ENCODE peak calls at places on chromosomes 3 and 15, in five cellular contexts. H, A, O, F and C are unnamed samples.

GRCh38 chr15:73353734-73354133 is 15.0 kb downstream of the HCN4 start:
- DNase-seq in F (no peak), O (no peak), A (no peak), H (no peak), C (no peak)

GRCh38 chr3:185134532-185134931 is 18.3 kb downstream of the C3orf70 start:
- DNase-seq in A (no peak), H (no peak), F (no peak), O (no peak), C (no peak)

GRCh38 chr15:63048986-63049665 is 6.6 kb downstream of the TPM1 start:
- DNase-seq in H (peak), O (no peak), A (peak), F (peak), C (peak)

GRCh38 chr15:80635953-80636352 is 59.2 kb upstream of the ABHD17C start:
- DNase-seq in A (no peak), H (no peak), F (no peak), O (no peak), C (peak)

GRCh38 chr3:128270559-128271492 is 117.5 kb downstream of the EEFSEC start:
- DNase-seq in F (no peak), A (no peak), H (no peak), O (no peak), C (no peak)

GRCh38 chr3:117695321-117695720 is 985.7 kb downstream of the TUSC7 start:
- DNase-seq in H (no peak), O (no peak), F (no peak), A (no peak), C (peak)

GRCh38 chr15:68402432-68403160 is 29.4 kb downstream of the ITGA11 start:
- DNase-seq in H (no peak), F (no peak), A (peak), O (no peak), C (no peak)

GRCh38 chr3:105970283-105970682 is 101.5 kb upstream of the CBLB start:
- DNase-seq in O (no peak), F (no peak), A (no peak), H (peak), C (peak)

GRCh38 chr3:177089901-177090300 is 107.4 kb downstream of the TBL1XR1 start:
- DNase-seq in A (no peak), O (no peak), H (no peak), F (no peak), C (no peak)

GRCh38 chr3:83941990-83942710 is 1016.6 kb upstream of the CADM2 start:
- DNase-seq in A (no peak), O (no peak), H (peak), F (no peak), C (no peak)

GRCh38 chr3:83946045-83946444 is 1012.7 kb upstream of the CADM2 start:
- DNase-seq in O (no peak), A (no peak), H (peak), F (no peak), C (no peak)

GRCh38 chr3:83946554-83946953 is 1012.2 kb upstream of the CADM2 start:
- DNase-seq in A (no peak), F (peak), H (peak), O (no peak), C (no peak)
- TF ChIP-seq CTCF in A (no peak), F (no peak), H (peak), O (peak), C (no peak)

GRCh38 chr15:57111002-57111401 is 192.6 kb downstream of the TCF12 start:
- DNase-seq in A (no peak), O (no peak), H (no peak), F (no peak), C (no peak)
- TF ChIP-seq CTCF in A (no peak), O (peak), H (no peak), F (peak), C (peak)

DNA sequence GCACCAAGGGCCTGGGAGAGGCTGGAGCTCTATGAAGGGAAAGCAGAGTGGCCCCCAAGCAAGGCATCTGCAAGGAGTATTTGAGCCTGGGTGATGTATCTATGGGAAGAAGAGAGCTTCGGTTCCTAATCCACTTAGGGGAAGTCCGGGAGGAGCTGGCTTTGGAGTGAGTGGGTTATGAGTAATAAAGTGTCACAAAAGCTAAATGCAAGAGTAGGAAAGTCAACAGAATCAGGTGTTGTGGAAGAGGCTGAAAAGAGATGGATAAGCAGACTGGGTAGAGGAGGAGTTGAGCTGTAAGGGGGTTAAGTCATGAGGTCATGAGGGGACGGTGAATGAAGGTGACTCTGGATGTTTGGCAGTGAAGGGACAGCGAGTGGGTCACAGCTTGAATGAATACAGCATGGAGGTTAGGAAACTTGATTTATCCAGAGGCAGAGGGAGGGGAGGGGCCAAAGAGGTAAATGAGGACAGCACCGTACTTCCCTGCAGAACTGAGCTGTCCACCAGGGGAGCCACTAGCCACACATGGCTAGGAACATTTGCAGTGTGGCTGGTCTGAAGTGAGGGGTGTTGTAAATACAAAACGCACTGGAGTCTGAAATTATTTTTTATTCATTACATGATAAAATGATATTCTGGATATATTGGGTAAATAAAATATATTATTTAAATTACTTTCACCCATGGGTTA is 83.3 kb downstream of the ADCY5 start:
- DNase-seq in A (peak), F (peak), H (peak), O (no peak), C (peak)
- TF ChIP-seq CTCF in A (peak), F (peak), H (peak), O (peak), C (peak)

DNA sequence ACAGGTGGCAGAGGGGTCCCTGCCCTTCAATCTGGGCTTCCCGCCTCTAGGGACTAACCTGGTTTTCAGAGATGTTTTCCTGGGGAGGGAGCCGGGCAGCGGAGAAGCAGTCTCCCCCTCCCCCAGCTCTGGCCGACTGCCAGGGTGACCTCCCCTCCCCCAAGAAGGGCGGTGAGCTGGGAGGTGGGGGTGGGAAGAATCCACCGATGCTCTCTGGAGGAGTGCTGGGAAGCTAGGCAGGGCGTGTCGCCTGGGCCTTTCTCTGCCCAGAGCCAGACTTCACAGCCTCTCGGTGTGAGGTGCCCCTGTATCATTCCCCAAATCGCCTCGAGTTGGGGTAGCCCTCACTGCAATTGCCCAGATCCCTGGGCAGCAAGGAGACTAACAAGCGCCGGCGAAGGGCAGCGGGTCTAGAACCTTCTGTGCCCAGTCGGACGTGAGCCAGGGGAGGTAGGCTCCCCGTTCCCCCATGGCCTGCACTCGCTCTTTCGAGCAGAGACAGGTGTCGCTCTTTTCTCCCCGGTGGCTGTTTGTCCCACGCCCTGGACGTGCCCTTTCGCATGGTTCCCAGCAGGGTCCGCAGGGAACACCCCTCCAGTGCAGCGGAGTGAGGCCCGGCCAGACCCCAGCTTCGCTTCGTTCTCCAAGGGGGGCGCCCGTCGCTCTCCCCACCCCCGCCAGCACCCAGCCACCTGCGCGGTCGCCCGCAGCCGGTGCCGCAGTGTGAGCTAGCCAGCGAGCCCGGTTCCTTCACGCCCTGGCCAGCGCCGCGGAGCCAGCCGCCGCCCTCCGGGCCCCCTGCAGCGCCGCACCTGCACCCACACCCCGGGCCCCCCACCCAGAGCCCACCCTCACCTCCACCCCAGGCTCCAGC is 1.1 kb downstream of the RAB6B start:
- DNase-seq in O (no peak), H (no peak), A (no peak), F (peak), C (no peak)
- TF ChIP-seq CTCF in O (no peak), H (peak), A (no peak), F (no peak), C (no peak)

GRCh38 chr3:111080357-111080937 is 8.8 kb downstream of the NECTIN3 start:
- DNase-seq in A (no peak), O (no peak), F (peak), H (peak), C (peak)
- TF ChIP-seq CTCF in A (peak), O (peak), F (peak), H (peak), C (peak)